ENCODE peak calls at places on chromosomes 2 and 18, in five cellular contexts. E is DMS 273 treated with DMSO at 0.1 percent for 48 hours; W is NCI-H510A treated with DMSO at 0.1 percent for 48 hours; Q is activated T-cell treated with anti-CD3 and anti-CD28 coated beads, Interleukin-2, amount 50 U/mL, for 72 hours; O is activated CD8-positive, alpha-beta memory T cell treated with anti-CD3 and anti-CD28 coated beads, Interleukin-2, amount 50 U/mL, for 48 hours. A is an unnamed sample.
A peak's percentile ranks its signal among the peaks of the same experiment; 100 is the strongest.

GRCh38 chr18:31245820-31246219 is 72.1 kb upstream of the DSG1 start:
- DNase-seq in E (no peak), W (no peak), Q (no peak), O (no peak), A (no peak)

GRCh38 chr2:143792602-143793001 is 663.4 kb downstream of the ARHGAP15 start:
- DNase-seq in E (no peak), W (no peak), Q (no peak), O (no peak), A (no peak)

GRCh38 chr18:3790702-3791101 is 340.7 kb downstream of the TGIF1 start:
- DNase-seq in E (no peak), W (no peak), Q (no peak), O (no peak), A (no peak)

GRCh38 chr18:35005963-35006577 is 35.1 kb upstream of the MAPRE2 start:
- DNase-seq in E (peak; percentile 31), W (peak; percentile 96), Q (peak; percentile 17), O (no peak), A (peak; percentile 36)

GRCh38 chr2:42424033-42424432 is 63.0 kb upstream of the COX7A2L start:
- DNase-seq in E (no peak), W (no peak), Q (no peak), O (no peak), A (no peak)

GRCh38 chr2:191204443-191204842 is 40.8 kb upstream of the MYO1B start:
- DNase-seq in E (no peak), W (no peak), Q (no peak), O (no peak), A (no peak)

GRCh38 chr18:48024891-48025660 is 94.6 kb upstream of the SMAD2 start:
- DNase-seq in E (no peak), W (no peak), Q (no peak), O (no peak), A (no peak)

GRCh38 chr2:46387886-46388515 is 90.8 kb downstream of the EPAS1 start:
- DNase-seq in E (no peak), W (no peak), Q (no peak), O (peak; percentile 25), A (no peak)

GRCh38 chr2:49936965-49937364 is 782.6 kb upstream of the FSHR start:
- DNase-seq in E (no peak), W (no peak), Q (no peak), O (no peak), A (no peak)

GRCh38 chr2:12493031-12493513 is 223.7 kb upstream of the TRIB2 start:
- DNase-seq in E (no peak), W (no peak), Q (peak; percentile 46), O (no peak), A (no peak)

GRCh38 chr2:168738057-168738456 is 64.4 kb upstream of the NOSTRIN start:
- DNase-seq in E (no peak), W (no peak), Q (no peak), O (no peak), A (no peak)

GRCh38 chr2:217643814-217644301 is 358.9 kb downstream of the TNS1 start:
- DNase-seq in E (no peak), W (no peak), Q (no peak), O (no peak), A (no peak)

A was measured in pulmonary artery endothelial cell.